ENCODE peak calls at places on chromosomes 13 and 19, in ten cellular contexts. G, H, V, K, J, S, N, L, Z and U are unnamed samples.

GRCh38 chr13:106083620-106084350 is 451.7 kb downstream of the EFNB2 start:
- DNase-seq in H (peak), K (no peak), Z (no peak), J (peak), V (peak), N (no peak), S (peak), L (no peak), G (no peak), U (no peak)

GRCh38 chr19:33368074-33368864 is 5.2 kb upstream of the CEBPG start:
- DNase-seq in Z (no peak), H (peak), S (peak), V (no peak), N (no peak), L (no peak), J (peak), K (no peak), G (no peak), U (no peak)

GRCh38 chr13:111789011-111789410 is 277.9 kb upstream of the SOX1 start:
- DNase-seq in V (no peak), N (peak), H (no peak), G (no peak), K (no peak), S (no peak), Z (no peak), L (no peak), J (no peak), U (no peak)

GRCh38 chr13:27573265-27573664 is 47.1 kb downstream of the LNX2 start:
- DNase-seq in G (no peak), Z (no peak), J (peak), K (no peak), V (no peak), H (peak), N (no peak), S (no peak), L (no peak), U (no peak)

GRCh38 chr13:40116008-40116407 is 460.5 kb downstream of the COG6 start:
- DNase-seq in L (no peak), H (peak), K (peak), S (no peak), N (peak), V (peak), G (peak), Z (peak), J (peak), U (no peak)

GRCh38 chr13:51000058-51000457 is 90.5 kb downstream of the RNASEH2B start:
- DNase-seq in H (no peak), N (no peak), K (no peak), G (no peak), S (no peak), J (no peak), V (no peak), L (no peak), Z (no peak), U (no peak)

GRCh38 chr19:56066152-56067023 is 54.7 kb downstream of the ZNF787 start:
- DNase-seq in S (peak), K (peak), G (peak), Z (peak), J (peak), V (peak), L (peak), H (peak), N (peak), U (peak)

GRCh38 chr13:73767747-73768315 is 366.4 kb downstream of the KLF12 start:
- DNase-seq in V (no peak), K (peak), Z (no peak), L (no peak), S (peak), G (no peak), N (no peak), J (no peak), H (no peak), U (no peak)

GRCh38 chr13:102563267-102563666 is 33.5 kb upstream of the TPP2 start:
- DNase-seq in J (no peak), V (no peak), S (no peak), Z (no peak), H (no peak), G (no peak), K (no peak), N (no peak), L (no peak), U (no peak)

GRCh38 chr13:35333157-35333556 is 143.3 kb downstream of the MAB21L1 start:
- DNase-seq in N (no peak), G (no peak), K (no peak), Z (no peak), S (no peak), L (no peak), J (no peak), H (no peak), V (no peak), U (no peak)

GRCh38 chr13:78410847-78411246 is 192.5 kb downstream of the POU4F1 start:
- DNase-seq in K (no peak), J (no peak), G (no peak), L (no peak), Z (no peak), N (no peak), H (no peak), S (no peak), V (no peak), U (no peak)

GRCh38 chr19:14472202-14472961 is 2.8 kb downstream of the PTGER1 start:
- DNase-seq in H (peak), V (peak), L (peak), N (peak), S (peak), J (peak), K (peak), Z (peak), G (peak), U (peak)

GRCh38 chr19:35126624-35126959 is 8.3 kb downstream of the LGI4 start:
- DNase-seq in K (no peak), V (no peak), S (no peak), Z (no peak), N (no peak), G (no peak), H (no peak), L (no peak), J (no peak), U (no peak)

GRCh38 chr13:34044660-34045080 is 226.7 kb downstream of the RFC3 start:
- DNase-seq in G (no peak), V (peak), K (no peak), N (no peak), J (peak), Z (no peak), L (no peak), S (peak), H (peak), U (no peak)

GRCh38 chr19:10952809-10953208 is 8.0 kb upstream of the SMARCA4 start:
- DNase-seq in S (no peak), G (no peak), H (no peak), L (peak), N (no peak), V (no peak), J (no peak), Z (no peak), K (peak), U (no peak)

GRCh38 chr19:44202470-44202869 is 9.9 kb upstream of the ZNF227 start:
- DNase-seq in J (peak), L (no peak), G (no peak), H (no peak), V (peak), Z (no peak), K (no peak), N (no peak), S (no peak), U (no peak)

GRCh38 chr13:111486331-111486730 is 165.9 kb downstream of the TEX29 start:
- DNase-seq in V (no peak), Z (no peak), S (no peak), K (no peak), L (peak), G (no peak), H (no peak), N (no peak), J (no peak), U (no peak)

GRCh38 chr13:101529419-101529818 is 76.9 kb downstream of the ITGBL1 start:
- DNase-seq in L (no peak), N (peak), J (peak), V (peak), G (no peak), Z (no peak), S (no peak), K (no peak), H (peak), U (no peak)